ENCODE peak calls at places on chromosomes 4 and X, in seven cellular contexts. G, H, E, N, Z, C and K are unnamed samples.

GRCh38 chr4:21451032-21451431 is 497.5 kb downstream of the KCNIP4 start:
- DNase-seq in H (no peak), N (no peak), Z (no peak), C (peak), E (no peak), G (no peak), K (no peak)

GRCh38 chr4:173288296-173288695 is 45.9 kb downstream of the HMGB2 start:
- DNase-seq in N (peak), E (peak), H (peak), Z (peak), C (peak), G (peak), K (no peak)

GRCh38 chr4:139092271-139092670 is 76.7 kb downstream of the NOCT start:
- DNase-seq in G (no peak), Z (no peak), E (no peak), C (no peak), N (no peak), H (no peak), K (no peak)

GRCh38 chrX:21996872-21997271 is 35.3 kb upstream of the PHEX start:
- DNase-seq in Z (no peak), N (no peak), C (peak), E (peak), G (peak), H (no peak), K (no peak)

GRCh38 chr4:4269856-4270255 is 20.1 kb downstream of the LYAR start:
- DNase-seq in C (no peak), G (no peak), N (no peak), E (no peak), H (no peak), Z (no peak), K (no peak)

GRCh38 chrX:134821370-134821769 is 163.1 kb upstream of the PLAC1 start:
- DNase-seq in G (no peak), H (no peak), E (no peak), C (peak), N (no peak), Z (no peak), K (no peak)

GRCh38 chr4:119211856-119212250 is 660 bp upstream of the USP53 start:
- DNase-seq in Z (no peak), E (no peak), C (no peak), G (no peak), H (no peak), N (no peak), K (peak)

GRCh38 chr4:139555073-139555704 is 830 bp downstream of the SETD7 start:
- DNase-seq in N (peak), Z (peak), C (peak), E (peak), G (peak), H (peak), K (peak)

GRCh38 chrX:148049441-148049840 is 68.3 kb downstream of the FMR1NB start:
- DNase-seq in E (no peak), G (peak), Z (no peak), C (peak), N (no peak), H (peak), K (no peak)

GRCh38 chrX:115894087-115894486 is 276.5 kb upstream of the AGTR2 start:
- DNase-seq in N (no peak), Z (no peak), E (no peak), G (peak), C (peak), H (peak), K (no peak)

GRCh38 chrX:54639346-54640102 is 109.5 kb downstream of the GNL3L start:
- DNase-seq in N (peak), C (peak), G (peak), Z (peak), H (peak), E (peak), K (peak)
- TF ChIP-seq POLR2A in N (peak), C (peak), G (peak), Z (peak), H (no peak), E (peak), K (no peak)

DNA sequence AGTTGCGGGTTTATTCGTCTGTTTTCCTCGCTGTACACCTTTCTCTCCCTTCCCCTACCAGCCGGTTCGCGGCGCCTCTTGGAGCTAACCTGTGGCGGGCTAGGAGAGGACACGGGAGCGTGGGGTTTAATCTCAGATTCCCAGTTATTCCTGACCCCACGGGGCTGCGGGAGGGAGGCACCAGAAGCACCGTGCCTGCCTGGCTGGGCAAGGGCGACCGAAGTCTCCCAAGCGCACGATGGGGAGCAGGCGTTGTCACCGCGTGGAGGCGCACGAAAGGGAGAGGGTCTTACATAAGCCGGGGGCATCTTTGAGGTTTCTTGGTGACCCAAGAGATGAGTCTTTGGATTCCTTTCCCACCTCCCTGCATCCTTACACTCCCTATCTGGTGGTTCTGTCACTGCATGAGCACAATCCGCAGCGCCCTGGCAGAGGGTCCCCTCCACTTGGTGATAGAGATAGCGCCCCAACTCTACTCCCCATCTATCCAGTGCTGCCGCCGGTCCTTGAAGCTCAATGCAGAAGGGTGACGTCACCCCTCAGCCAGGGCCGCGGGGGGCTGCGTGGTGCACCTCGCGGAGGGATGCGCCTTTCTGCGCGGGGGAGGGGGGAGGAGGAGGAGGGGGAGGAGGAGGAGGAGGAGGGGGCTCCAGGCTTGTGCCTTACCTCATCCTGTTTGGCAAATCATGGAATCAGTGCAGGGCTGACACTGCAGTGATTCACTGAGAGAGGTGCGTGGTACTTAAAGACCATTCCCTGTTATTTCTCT is 793 bp downstream of the TSPAN7 start:
- DNase-seq in G (no peak), E (no peak), Z (no peak), C (no peak), H (no peak), N (peak), K (peak)
- H3K4me3 ChIP-seq in G (peak), E (peak), Z (peak), C (no peak), H (peak), N (peak), K (peak)

GRCh38 chr4:110472583-110473329 is 3.2 kb upstream of the ENPEP start:
- DNase-seq in G (no peak), Z (no peak), E (no peak), H (no peak), N (no peak), C (no peak), K (no peak)

GRCh38 chr4:110477836-110478235 is 1.9 kb downstream of the ENPEP start:
- DNase-seq in H (no peak), E (no peak), Z (no peak), C (no peak), N (no peak), G (no peak), K (no peak)

GRCh38 chr4:110480031-110480549 is 4.1 kb downstream of the ENPEP start:
- DNase-seq in N (peak), E (no peak), Z (no peak), H (no peak), G (no peak), C (peak), K (no peak)

GRCh38 chr4:110480741-110481271 is 4.9 kb downstream of the ENPEP start:
- DNase-seq in C (no peak), E (no peak), Z (no peak), H (no peak), G (no peak), N (no peak), K (no peak)

DNA sequence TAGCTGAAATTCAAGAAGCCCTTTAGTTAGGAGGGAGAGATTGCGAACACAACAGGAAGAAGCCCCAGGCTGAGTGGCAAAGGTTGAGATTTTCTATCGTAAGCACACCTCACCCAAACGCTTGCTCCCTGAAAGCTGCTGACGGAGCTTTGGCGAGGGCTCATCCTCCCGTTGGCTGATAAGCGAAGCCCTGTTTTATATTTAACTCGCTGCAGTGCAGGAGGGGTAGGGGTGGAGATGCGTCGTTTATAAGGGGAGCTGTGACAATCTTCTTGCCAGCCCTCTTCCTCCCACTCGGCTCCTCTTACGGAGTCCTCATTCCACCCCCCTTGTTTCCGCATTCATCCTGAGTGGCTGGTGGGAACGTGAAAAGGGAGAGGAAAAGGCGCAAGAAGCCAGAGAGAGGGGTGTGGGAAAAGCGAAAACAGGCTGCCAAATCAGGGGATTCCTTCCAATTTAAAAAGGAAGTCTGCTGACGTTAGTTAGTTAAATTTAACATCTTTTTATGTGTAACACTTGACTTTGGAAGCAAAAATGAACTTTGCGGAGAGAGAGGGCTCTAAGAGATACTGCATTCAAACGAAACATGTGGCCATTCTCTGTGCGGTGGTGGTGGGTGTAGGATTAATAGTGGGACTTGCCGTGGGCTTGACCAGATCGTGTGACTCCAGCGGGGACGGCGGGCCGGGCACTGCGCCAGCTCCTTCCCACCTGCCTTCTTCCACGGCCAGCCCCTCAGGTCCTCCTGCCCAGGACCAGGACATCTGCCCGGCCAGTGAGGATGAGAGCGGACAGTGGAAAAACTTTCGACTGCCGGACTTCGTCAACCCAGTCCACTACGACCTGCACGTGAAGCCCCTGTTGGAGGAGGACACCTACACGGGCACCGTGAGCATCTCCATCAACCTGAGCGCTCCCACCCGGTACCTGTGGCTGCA is at the start of gene ENPEP:
- DNase-seq in G (no peak), N (peak), Z (no peak), E (peak), H (no peak), C (peak), K (peak)
- TF ChIP-seq POLR2A in G (no peak), N (peak), Z (no peak), E (no peak), H (no peak), C (no peak), K (no peak)

GRCh38 chr4:9811796-9812195 is 30.4 kb downstream of the DRD5 start:
- DNase-seq in Z (no peak), G (no peak), E (no peak), C (no peak), N (no peak), H (no peak), K (no peak)
- H3K4me3 ChIP-seq in Z (no peak), G (no peak), E (no peak), C (no peak), N (no peak), H (no peak), K (no peak)

GRCh38 chr4:995311-996026 is 2.3 kb upstream of the SLC26A1 start:
- DNase-seq in Z (no peak), C (no peak), H (no peak), E (no peak), N (no peak), G (no peak), K (no peak)

GRCh38 chr4:998096-998691 is 5.0 kb upstream of the SLC26A1 start:
- DNase-seq in N (no peak), E (no peak), H (no peak), C (no peak), Z (no peak), G (no peak), K (no peak)

GRCh38 chr4:996994-997374 is 3.8 kb upstream of the SLC26A1 start:
- DNase-seq in Z (no peak), C (no peak), E (no peak), H (no peak), G (no peak), N (no peak), K (no peak)

GRCh38 chr4:997375-998071 is 4.3 kb upstream of the SLC26A1 start:
- DNase-seq in G (no peak), H (no peak), N (no peak), C (no peak), E (no peak), Z (no peak), K (no peak)

DNA sequence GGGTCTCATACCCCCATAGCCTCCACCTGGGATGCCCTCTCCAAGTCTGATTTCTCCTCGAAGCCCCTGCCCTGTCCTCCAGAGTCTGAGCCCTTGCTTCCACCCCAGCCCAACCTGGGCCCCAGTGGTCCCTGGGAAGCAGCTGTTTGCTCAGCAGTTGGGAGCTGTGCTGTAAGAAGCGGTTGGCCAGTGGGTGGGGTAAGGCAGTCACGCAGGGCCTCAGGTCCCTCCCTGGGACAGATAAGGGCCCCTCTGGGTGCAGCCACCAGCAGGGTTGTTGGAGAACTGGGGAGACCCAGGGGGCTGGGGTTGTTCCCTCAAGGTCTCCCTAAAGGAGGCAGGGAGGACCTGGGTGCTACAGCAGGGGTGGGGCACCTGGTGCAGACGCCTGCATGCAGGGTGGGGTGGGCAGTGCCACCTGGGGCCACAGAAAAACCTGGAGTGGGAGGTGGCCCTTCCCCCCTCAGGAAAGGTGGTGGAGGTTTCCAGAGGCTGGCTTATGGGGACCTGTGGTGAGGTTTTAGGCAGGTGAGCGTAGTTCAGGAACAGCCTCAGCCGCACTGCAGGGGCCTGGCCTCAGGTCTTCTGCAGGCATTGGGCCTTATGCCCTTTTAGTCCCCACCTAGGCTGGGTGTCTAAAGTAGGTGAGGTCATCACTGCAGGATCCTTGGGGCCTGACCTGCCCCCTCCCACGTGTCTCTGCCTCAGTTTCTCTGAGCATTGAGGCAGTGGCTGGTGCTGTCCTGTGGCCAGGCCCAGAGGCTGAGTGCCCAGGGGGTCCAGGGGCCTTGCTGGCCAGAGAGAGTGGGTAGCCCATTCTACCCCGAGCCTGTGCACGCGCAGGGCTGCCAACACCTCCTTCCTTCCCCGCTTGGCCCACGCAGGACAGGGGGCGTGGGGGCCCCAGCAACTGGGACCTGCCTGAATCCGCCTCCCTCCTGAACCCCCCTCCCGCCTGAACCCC is 3.1 kb upstream of the SLC26A1 start:
- DNase-seq in N (no peak), C (no peak), H (no peak), G (no peak), E (no peak), Z (no peak), K (no peak)
- TF ChIP-seq POLR2A in N (no peak), C (no peak), H (no peak), G (no peak), E (no peak), Z (no peak), K (no peak)

GRCh38 chrX:3393581-3394111 is 47.2 kb upstream of the MXRA5 start:
- DNase-seq in E (no peak), C (no peak), Z (no peak), G (no peak), N (no peak), H (no peak), K (no peak)

DNA sequence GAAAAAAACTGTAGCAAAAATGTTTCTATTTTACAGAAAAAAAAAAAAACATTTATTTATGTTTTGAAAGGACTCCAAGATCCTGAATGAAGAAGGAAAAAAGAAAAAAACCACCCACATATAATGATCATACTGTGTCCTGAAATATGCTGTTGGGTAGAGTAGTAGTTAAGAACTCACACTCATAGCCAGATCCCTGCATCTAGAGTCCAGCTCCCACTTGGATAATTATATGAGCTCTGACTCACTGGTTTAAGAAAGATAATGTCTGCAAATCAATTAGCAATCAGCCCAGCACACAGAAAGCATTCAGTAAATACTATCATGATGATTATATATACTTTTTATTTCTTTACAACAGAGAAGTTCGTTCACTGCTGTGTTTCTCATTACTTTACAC is 46.7 kb upstream of the MXRA5 start:
- DNase-seq in H (no peak), Z (no peak), C (no peak), E (no peak), G (no peak), N (no peak), K (no peak)
- H3K4me3 ChIP-seq in H (no peak), Z (no peak), C (no peak), E (no peak), G (no peak), N (no peak), K (no peak)

GRCh38 chr4:25862411-25863346 is at the start of gene SEL1L3:
- DNase-seq in Z (peak), G (peak), E (no peak), C (no peak), N (peak), H (no peak), K (no peak)
- TF ChIP-seq POLR2A in Z (no peak), G (no peak), E (no peak), C (no peak), N (no peak), H (no peak), K (no peak)

GRCh38 chrX:36983831-36984230 is 24.3 kb upstream of the FAM47C start:
- DNase-seq in Z (no peak), E (no peak), N (no peak), H (no peak), G (no peak), C (no peak), K (no peak)

DNA sequence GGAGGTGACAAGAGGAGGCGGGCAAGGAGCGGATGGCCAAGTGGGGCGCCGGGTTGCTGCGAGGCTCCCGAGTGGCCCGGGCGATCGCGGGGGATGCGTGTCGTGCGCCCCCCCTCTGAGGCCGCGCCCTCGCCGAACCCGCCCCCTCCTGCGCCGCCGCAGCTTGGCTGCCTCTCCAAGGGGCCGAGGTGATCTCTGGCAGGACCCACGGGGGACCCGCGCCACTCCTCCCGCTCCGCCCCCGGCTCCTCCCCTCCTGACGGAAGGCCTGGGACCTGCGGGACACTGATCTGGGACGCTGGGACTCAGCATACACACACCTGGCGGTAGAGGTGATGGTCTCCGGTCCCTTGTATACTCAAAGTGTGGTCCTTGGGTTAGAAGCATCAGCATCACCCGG is 21.9 kb upstream of the FAM47C start:
- DNase-seq in H (no peak), E (no peak), Z (no peak), C (no peak), G (no peak), N (no peak), K (no peak)
- H3K4me3 ChIP-seq in H (no peak), E (peak), Z (peak), C (no peak), G (no peak), N (no peak), K (peak)